ENCODE peak calls at places on chromosomes 7 and 10, in eight cellular contexts. One of them, this sample, is unnamed.

GRCh38 chr10:96075977-96076376 is 32.6 kb downstream of the CCNJ start:
- DNase-seq in endothelial cell of umbilical vein: no peak
- DNase-seq in upper lobe of right lung: no peak
- DNase-seq in mammary epithelial cell: no peak
- DNase-seq in dorsolateral prefrontal cortex: no peak
- DNase-seq in transverse colon: no peak
- DNase-seq in A673: no peak
- DNase-seq in stomach: no peak
- DNase-seq in this sample: no peak

GRCh38 chr10:97494151-97494550 is 4.1 kb downstream of the MMS19 start:
- DNase-seq in endothelial cell of umbilical vein: peak; percentile 15
- DNase-seq in upper lobe of right lung: no peak
- DNase-seq in mammary epithelial cell: no peak
- DNase-seq in dorsolateral prefrontal cortex: no peak
- DNase-seq in transverse colon: no peak
- DNase-seq in A673: no peak
- DNase-seq in stomach: no peak
- DNase-seq in this sample: no peak

GRCh38 chr10:130764651-130765050 is 546.9 kb downstream of the TCERG1L start:
- DNase-seq in endothelial cell of umbilical vein: no peak
- DNase-seq in upper lobe of right lung: peak; percentile 47
- DNase-seq in mammary epithelial cell: no peak
- DNase-seq in dorsolateral prefrontal cortex: peak; percentile 27
- DNase-seq in transverse colon: no peak
- DNase-seq in A673: no peak
- DNase-seq in stomach: no peak
- DNase-seq in this sample: no peak

GRCh38 chr7:130178251-130178650 is 27.0 kb downstream of the TMEM209 start:
- DNase-seq in endothelial cell of umbilical vein: no peak
- DNase-seq in upper lobe of right lung: no peak
- DNase-seq in mammary epithelial cell: no peak
- DNase-seq in dorsolateral prefrontal cortex: no peak
- DNase-seq in transverse colon: no peak
- DNase-seq in A673: no peak
- DNase-seq in stomach: no peak
- DNase-seq in this sample: no peak

GRCh38 chr10:73983096-73984047 is 14.5 kb upstream of the VCL start:
- DNase-seq in endothelial cell of umbilical vein: no peak
- DNase-seq in upper lobe of right lung: no peak
- DNase-seq in mammary epithelial cell: no peak
- DNase-seq in dorsolateral prefrontal cortex: no peak
- DNase-seq in transverse colon: no peak
- DNase-seq in A673: no peak
- DNase-seq in stomach: no peak
- DNase-seq in this sample: no peak

GRCh38 chr7:30963842-30964241 is at the start of gene GHRHR:
- DNase-seq in endothelial cell of umbilical vein: no peak
- DNase-seq in upper lobe of right lung: no peak
- DNase-seq in mammary epithelial cell: no peak
- DNase-seq in dorsolateral prefrontal cortex: no peak
- DNase-seq in transverse colon: no peak
- DNase-seq in A673: no peak
- DNase-seq in stomach: no peak
- DNase-seq in this sample: no peak

GRCh38 chr7:122887848-122888247 is 1.6 kb upstream of the CADPS2 start:
- DNase-seq in endothelial cell of umbilical vein: no peak
- DNase-seq in upper lobe of right lung: no peak
- DNase-seq in mammary epithelial cell: no peak
- DNase-seq in dorsolateral prefrontal cortex: no peak
- DNase-seq in transverse colon: no peak
- DNase-seq in A673: no peak
- DNase-seq in stomach: no peak
- DNase-seq in this sample: no peak

GRCh38 chr10:52650873-52651272 is 121.7 kb downstream of the MBL2 start:
- DNase-seq in endothelial cell of umbilical vein: no peak
- DNase-seq in upper lobe of right lung: no peak
- DNase-seq in mammary epithelial cell: no peak
- DNase-seq in dorsolateral prefrontal cortex: no peak
- DNase-seq in transverse colon: no peak
- DNase-seq in A673: no peak
- DNase-seq in stomach: no peak
- DNase-seq in this sample: no peak

GRCh38 chr7:47658886-47659635 is 77.2 kb upstream of the TNS3 start:
- DNase-seq in endothelial cell of umbilical vein: no peak
- DNase-seq in upper lobe of right lung: no peak
- DNase-seq in mammary epithelial cell: no peak
- DNase-seq in dorsolateral prefrontal cortex: no peak
- DNase-seq in transverse colon: no peak
- DNase-seq in A673: no peak
- DNase-seq in stomach: no peak
- DNase-seq in this sample: no peak

GRCh38 chr7:78326189-78326588 is 527.6 kb downstream of the PHTF2 start:
- DNase-seq in endothelial cell of umbilical vein: no peak
- DNase-seq in upper lobe of right lung: no peak
- DNase-seq in mammary epithelial cell: peak; percentile 5
- DNase-seq in dorsolateral prefrontal cortex: no peak
- DNase-seq in transverse colon: no peak
- DNase-seq in A673: no peak
- DNase-seq in stomach: no peak
- DNase-seq in this sample: no peak

GRCh38 chr7:36116347-36117200 is 36.5 kb upstream of the EEPD1 start:
- DNase-seq in endothelial cell of umbilical vein: no peak
- DNase-seq in upper lobe of right lung: no peak
- DNase-seq in mammary epithelial cell: peak; percentile 53
- DNase-seq in dorsolateral prefrontal cortex: no peak
- DNase-seq in transverse colon: no peak
- DNase-seq in A673: no peak
- DNase-seq in stomach: no peak
- DNase-seq in this sample: no peak

GRCh38 chr7:140551334-140552239 is 72.3 kb upstream of the MKRN1 start:
- DNase-seq in endothelial cell of umbilical vein: no peak
- DNase-seq in upper lobe of right lung: no peak
- DNase-seq in mammary epithelial cell: no peak
- DNase-seq in dorsolateral prefrontal cortex: no peak
- DNase-seq in transverse colon: no peak
- DNase-seq in A673: no peak
- DNase-seq in stomach: no peak
- DNase-seq in this sample: no peak

GRCh38 chr7:55576753-55577152 is 4.5 kb upstream of the VOPP1 start:
- DNase-seq in endothelial cell of umbilical vein: no peak
- DNase-seq in upper lobe of right lung: no peak
- DNase-seq in mammary epithelial cell: no peak
- DNase-seq in dorsolateral prefrontal cortex: no peak
- DNase-seq in transverse colon: no peak
- DNase-seq in A673: no peak
- DNase-seq in stomach: no peak
- DNase-seq in this sample: no peak

GRCh38 chr10:13684252-13684791 is 97.6 kb downstream of the PRPF18 start:
- DNase-seq in endothelial cell of umbilical vein: peak; percentile 93
- DNase-seq in upper lobe of right lung: peak; percentile 70
- DNase-seq in mammary epithelial cell: peak; percentile 55
- DNase-seq in dorsolateral prefrontal cortex: peak; percentile 70
- DNase-seq in transverse colon: peak; percentile 43
- DNase-seq in A673: peak; percentile 91
- DNase-seq in stomach: peak; percentile 43
- DNase-seq in this sample: peak; percentile 68

GRCh38 chr10:26534384-26534783 is 96.2 kb downstream of the APBB1IP start:
- DNase-seq in endothelial cell of umbilical vein: no peak
- DNase-seq in upper lobe of right lung: no peak
- DNase-seq in mammary epithelial cell: no peak
- DNase-seq in dorsolateral prefrontal cortex: no peak
- DNase-seq in transverse colon: no peak
- DNase-seq in A673: no peak
- DNase-seq in stomach: no peak
- DNase-seq in this sample: no peak
- TF ChIP-seq CTCF in endothelial cell of umbilical vein: no peak
- TF ChIP-seq CTCF in upper lobe of right lung: no peak
- TF ChIP-seq CTCF in mammary epithelial cell: no peak
- TF ChIP-seq CTCF in dorsolateral prefrontal cortex: no peak
- TF ChIP-seq CTCF in transverse colon: no peak
- TF ChIP-seq CTCF in A673: peak; percentile 41
- TF ChIP-seq CTCF in stomach: no peak
- TF ChIP-seq CTCF in this sample: no peak

DNA sequence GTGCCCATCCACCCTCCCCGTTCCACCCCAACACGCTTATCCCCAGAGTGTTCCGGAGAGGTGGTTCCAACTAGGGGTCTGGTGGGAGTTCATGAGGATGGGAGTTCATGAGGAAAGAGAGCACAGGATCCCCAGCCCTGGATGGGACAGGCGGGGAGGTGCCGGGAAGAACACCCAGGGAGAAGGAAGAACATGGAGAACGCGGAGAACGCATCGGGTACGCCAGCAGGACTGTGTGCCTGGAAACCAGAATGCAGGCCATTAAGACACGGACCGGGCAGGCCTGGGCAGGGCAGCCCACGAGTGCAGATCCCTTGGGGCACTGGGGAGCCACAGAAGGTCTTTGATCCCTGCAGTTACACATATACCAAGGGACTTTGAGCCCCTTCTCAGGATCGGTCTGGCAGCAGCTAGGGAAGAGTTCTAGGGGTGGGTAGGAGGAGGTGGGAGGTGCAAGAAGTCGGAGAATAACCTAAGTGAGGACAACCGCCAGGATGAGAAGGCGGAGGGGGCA is 89.7 kb upstream of the MYL10 start:
- DNase-seq in endothelial cell of umbilical vein: no peak
- DNase-seq in upper lobe of right lung: no peak
- DNase-seq in mammary epithelial cell: no peak
- DNase-seq in dorsolateral prefrontal cortex: no peak
- DNase-seq in transverse colon: no peak
- DNase-seq in A673: no peak
- DNase-seq in stomach: no peak
- DNase-seq in this sample: no peak
- H3K4me3 ChIP-seq in endothelial cell of umbilical vein: no peak overlapping the region
- H3K4me3 ChIP-seq in upper lobe of right lung: no peak overlapping the region
- H3K4me3 ChIP-seq in mammary epithelial cell: no peak overlapping the region
- H3K4me3 ChIP-seq in dorsolateral prefrontal cortex: no peak overlapping the region
- H3K4me3 ChIP-seq in transverse colon: no peak overlapping the region
- H3K4me3 ChIP-seq in A673: no peak overlapping the region
- H3K4me3 ChIP-seq in stomach: no peak overlapping the region
- H3K4me3 ChIP-seq in this sample: no peak overlapping the region

GRCh38 chr10:91300011-91300575 is 79.6 kb downstream of the PCGF5 start:
- DNase-seq in endothelial cell of umbilical vein: no peak
- DNase-seq in upper lobe of right lung: no peak
- DNase-seq in mammary epithelial cell: no peak
- DNase-seq in dorsolateral prefrontal cortex: no peak
- DNase-seq in transverse colon: no peak
- DNase-seq in A673: no peak
- DNase-seq in stomach: no peak
- DNase-seq in this sample: no peak
- H3K27ac ChIP-seq in endothelial cell of umbilical vein: no peak overlapping the region
- H3K27ac ChIP-seq in upper lobe of right lung: no peak overlapping the region
- H3K27ac ChIP-seq in mammary epithelial cell: no peak overlapping the region
- H3K27ac ChIP-seq in dorsolateral prefrontal cortex: no peak overlapping the region
- H3K27ac ChIP-seq in transverse colon: no peak overlapping the region
- H3K27ac ChIP-seq in A673: no peak overlapping the region
- H3K27ac ChIP-seq in stomach: no peak overlapping the region
- H3K27ac ChIP-seq in this sample: no peak overlapping the region

DNA sequence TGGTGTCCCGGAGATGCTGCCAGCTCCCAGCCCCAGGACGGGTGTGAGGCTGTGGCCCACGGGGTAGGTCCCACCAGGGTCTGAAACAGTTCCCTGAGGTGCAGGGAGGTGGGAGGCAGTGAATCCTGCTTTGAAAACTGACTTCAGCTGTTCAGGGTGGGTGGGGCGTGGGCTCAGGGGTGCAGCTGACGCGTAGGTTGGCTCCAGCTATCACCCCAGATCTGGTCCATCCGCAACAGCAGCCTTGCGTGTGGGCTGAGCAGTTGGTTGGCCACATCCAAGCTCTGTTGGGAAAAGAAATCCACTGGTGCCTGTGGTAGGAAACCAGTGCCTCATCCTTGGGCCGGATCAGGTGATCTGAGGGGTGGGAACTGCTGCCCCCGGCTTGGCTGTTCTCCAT is 15.6 kb upstream of the FAM20C start:
- DNase-seq in endothelial cell of umbilical vein: no peak
- DNase-seq in upper lobe of right lung: no peak
- DNase-seq in mammary epithelial cell: no peak
- DNase-seq in dorsolateral prefrontal cortex: no peak
- DNase-seq in transverse colon: no peak
- DNase-seq in A673: no peak
- DNase-seq in stomach: no peak
- DNase-seq in this sample: no peak
- TF ChIP-seq CTCF in endothelial cell of umbilical vein: no peak
- TF ChIP-seq CTCF in upper lobe of right lung: no peak
- TF ChIP-seq CTCF in mammary epithelial cell: no peak
- TF ChIP-seq CTCF in dorsolateral prefrontal cortex: no peak
- TF ChIP-seq CTCF in transverse colon: no peak
- TF ChIP-seq CTCF in A673: no peak
- TF ChIP-seq CTCF in stomach: no peak
- TF ChIP-seq CTCF in this sample: no peak

This sample was measured in lower lobe of right lung.